ENCODE peak calls at places on chromosomes 5 and 9, in five cellular contexts. X is NCI-H524, S is GM12865, D is lung microvascular endothelial cell, J is AG08395. M is an unnamed sample.

GRCh38 chr5:153896701-153897100 is 142.0 kb downstream of the FAM114A2 start:
- DNase-seq in X (peak), S (peak), D (peak), J (no peak), M (peak)

GRCh38 chr9:120934271-120934670 is 7.7 kb upstream of the TRAF1 start:
- DNase-seq in X (no peak), S (peak), D (no peak), J (no peak), M (no peak)

GRCh38 chr9:129283705-129284606 is 105.9 kb upstream of the IER5L start:
- DNase-seq in X (no peak), S (peak), D (no peak), J (no peak), M (no peak)

GRCh38 chr9:133125706-133126696 is 5.0 kb upstream of the RALGDS start:
- DNase-seq in X (no peak), S (peak), D (peak), J (peak), M (peak)

GRCh38 chr9:87708989-87709706 is 16.8 kb upstream of the CTSL start:
- DNase-seq in X (no peak), S (peak), D (no peak), J (no peak), M (no peak)

GRCh38 chr5:125032286-125032685 is 285.8 kb upstream of the ZNF608 start:
- DNase-seq in X (no peak), S (no peak), D (no peak), J (peak), M (no peak)

GRCh38 chr5:39177629-39177959 is 41.8 kb downstream of the FYB1 start:
- DNase-seq in X (no peak), S (peak), D (no peak), J (no peak), M (no peak)

GRCh38 chr5:180816608-180817534 is 14.3 kb upstream of the MGAT1 start:
- DNase-seq in X (no peak), S (no peak), D (no peak), J (no peak), M (peak)

GRCh38 chr5:34487202-34487879 is 168.8 kb upstream of the RAI14 start:
- DNase-seq in X (no peak), S (no peak), D (peak), J (peak), M (peak)

GRCh38 chr5:17343675-17344074 is 126.2 kb downstream of the BASP1 start:
- DNase-seq in X (no peak), S (peak), D (peak), J (peak), M (peak)

GRCh38 chr5:175694371-175695160 is 36.7 kb downstream of the HRH2 start:
- DNase-seq in X (no peak), S (no peak), D (no peak), J (no peak), M (no peak)

GRCh38 chr5:37975531-37975930 is 135.7 kb upstream of the GDNF start:
- DNase-seq in X (no peak), S (no peak), D (no peak), J (peak), M (peak)

GRCh38 chr5:144142030-144142825 is 28.2 kb downstream of the YIPF5 start:
- DNase-seq in X (no peak), S (peak), D (peak), J (peak), M (peak)

GRCh38 chr5:151825445-151825844 is 53.7 kb downstream of the G3BP1 start:
- DNase-seq in X (peak), S (peak), D (peak), J (peak), M (peak)

GRCh38 chr5:36728697-36729543 is 122.5 kb downstream of the SLC1A3 start:
- DNase-seq in X (peak), S (peak), D (peak), J (peak), M (peak)

GRCh38 chr9:86175223-86175622 is 75.9 kb upstream of the GOLM1 start:
- DNase-seq in X (no peak), S (peak), D (peak), J (no peak), M (no peak)

GRCh38 chr5:142356318-142356715 is 31.5 kb upstream of the SPRY4 start:
- DNase-seq in X (no peak), S (no peak), D (no peak), J (peak), M (no peak)

GRCh38 chr5:82766216-82766615 is 311.0 kb downstream of the TMEM167A start:
- DNase-seq in X (no peak), S (no peak), D (no peak), J (no peak), M (no peak)

GRCh38 chr9:33184947-33185346 is 17.8 kb upstream of the B4GALT1 start:
- DNase-seq in X (no peak), S (no peak), D (no peak), J (no peak), M (no peak)

GRCh38 chr9:94149696-94150095 is 65.4 kb downstream of the PTPDC1 start:
- DNase-seq in X (no peak), S (no peak), D (no peak), J (no peak), M (no peak)

GRCh38 chr5:55582256-55582655 is 47.5 kb upstream of the PLPP1 start:
- DNase-seq in X (no peak), S (peak), D (peak), J (no peak), M (no peak)

GRCh38 chr5:91150189-91150588 is 232.9 kb downstream of the ARRDC3 start:
- DNase-seq in X (no peak), S (no peak), D (peak), J (no peak), M (no peak)

GRCh38 chr9:130938184-130938651 is 829 bp downstream of the FIBCD1 start:
- DNase-seq in X (no peak), S (no peak), D (no peak), J (no peak), M (no peak)

GRCh38 chr5:88686077-88686541 is 196.9 kb downstream of the MEF2C start:
- DNase-seq in X (no peak), S (no peak), D (no peak), J (no peak), M (no peak)

GRCh38 chr9:134781895-134782294 is 98.7 kb upstream of the FCN2 start:
- DNase-seq in X (no peak), S (no peak), D (no peak), J (no peak), M (no peak)

GRCh38 chr9:83707518-83707767 is 315 bp downstream of the UBQLN1 start:
- DNase-seq in X (no peak), S (no peak), D (no peak), J (peak), M (peak)

GRCh38 chr9:130215341-130216119 is 43.3 kb downstream of the NCS1 start:
- DNase-seq in X (no peak), S (no peak), D (no peak), J (peak), M (peak)

GRCh38 chr5:139117342-139117884 is 80.8 kb downstream of the SIL1 start:
- DNase-seq in X (no peak), S (no peak), D (no peak), J (no peak), M (no peak)

GRCh38 chr5:33166971-33167370 is 273.8 kb upstream of the TARS1 start:
- DNase-seq in X (no peak), S (no peak), D (no peak), J (no peak), M (no peak)

GRCh38 chr5:136035837-136036236 is 7.0 kb downstream of the TGFBI start:
- DNase-seq in X (no peak), S (no peak), D (no peak), J (no peak), M (no peak)

GRCh38 chr5:154541553-154541952 is 63.5 kb upstream of the HAND1 start:
- DNase-seq in X (no peak), S (peak), D (no peak), J (no peak), M (no peak)

GRCh38 chr5:38715671-38716070 is 130.1 kb upstream of the OSMR start:
- DNase-seq in X (peak), S (no peak), D (peak), J (no peak), M (no peak)

GRCh38 chr5:79236970-79237734 is 1.2 kb downstream of the JMY start:
- DNase-seq in X (no peak), S (peak), D (peak), J (peak), M (peak)

GRCh38 chr9:92658176-92658575 is 11.8 kb downstream of the IPPK start:
- DNase-seq in X (no peak), S (no peak), D (no peak), J (no peak), M (no peak)

GRCh38 chr5:55920784-55921183 is 69.6 kb downstream of the IL31RA start:
- DNase-seq in X (peak), S (no peak), D (peak), J (no peak), M (peak)

GRCh38 chr5:78504726-78505431 is 143.7 kb downstream of the LHFPL2 start:
- DNase-seq in X (peak), S (no peak), D (peak), J (peak), M (peak)

GRCh38 chr5:144698454-144698853 is 527.8 kb downstream of the KCTD16 start:
- DNase-seq in X (no peak), S (no peak), D (no peak), J (no peak), M (peak)

GRCh38 chr5:51226420-51226735 is 156.9 kb upstream of the ISL1 start:
- DNase-seq in X (peak), S (no peak), D (no peak), J (no peak), M (no peak)

GRCh38 chr9:20599195-20599594 is 23.1 kb downstream of the MLLT3 start:
- DNase-seq in X (no peak), S (no peak), D (no peak), J (peak), M (no peak)